ENCODE peak calls at places on chromosomes 1 and 21, in six cellular contexts. Q is HL-60, L is Panc1, H is K562, W is A549, F is HepG2. Y is an unnamed sample.

GRCh38 chr1:25066253-25066652 is 136.2 kb upstream of the RUNX3 start:
- DNase-seq in Q (no peak), L (no peak), W (no peak), F (no peak), H (no peak), Y (peak; percentile 84)

GRCh38 chr1:167529829-167530474 is 11.6 kb upstream of the CD247 start:
- DNase-seq in W (no peak), Q (no peak), H (no peak), L (no peak), F (no peak), Y (peak; percentile 30)

GRCh38 chr1:41475859-41476567 is 8.5 kb downstream of the EDN2 start:
- DNase-seq in H (no peak), L (no peak), W (no peak), F (no peak), Q (no peak), Y (no peak)

GRCh38 chr1:3035871-3036645 is 14.8 kb downstream of the ACTRT2 start:
- DNase-seq in W (no peak), H (no peak), F (no peak), L (no peak), Q (no peak), Y (no peak)

GRCh38 chr1:11948822-11949458 is 14.4 kb downstream of the PLOD1 start:
- DNase-seq in F (no peak), H (peak; percentile 99), W (peak; percentile 60), L (no peak), Q (no peak), Y (peak; percentile 72)

GRCh38 chr1:29227511-29227910 is 3.2 kb downstream of the MECR start:
- DNase-seq in F (no peak), W (no peak), L (no peak), Q (no peak), H (no peak), Y (no peak)

GRCh38 chr1:179821524-179821923 is 56.1 kb downstream of the TOR1AIP2 start:
- DNase-seq in H (no peak), Q (no peak), L (no peak), F (no peak), W (no peak), Y (no peak)

GRCh38 chr1:87398644-87399043 is 70.0 kb downstream of the LMO4 start:
- DNase-seq in W (no peak), L (no peak), Q (no peak), H (no peak), F (no peak), Y (no peak)

GRCh38 chr1:198903203-198903602 is 264.4 kb downstream of the PTPRC start:
- DNase-seq in L (no peak), F (no peak), Q (no peak), W (no peak), H (no peak), Y (no peak)

GRCh38 chr1:204711947-204712701 is 26.6 kb upstream of the LRRN2 start:
- DNase-seq in F (no peak), W (no peak), H (no peak), L (no peak), Q (no peak), Y (peak; percentile 58)

GRCh38 chr1:119859647-119860046 is 36.7 kb downstream of the ADAM30 start:
- DNase-seq in F (no peak), Q (peak; percentile 13), H (peak; percentile 50), W (peak; percentile 12), L (no peak), Y (no peak)

GRCh38 chr1:186819140-186819539 is 9.6 kb upstream of the PLA2G4A start:
- DNase-seq in L (no peak), F (no peak), Q (peak; percentile 75), H (no peak), W (no peak), Y (no peak)

DNA sequence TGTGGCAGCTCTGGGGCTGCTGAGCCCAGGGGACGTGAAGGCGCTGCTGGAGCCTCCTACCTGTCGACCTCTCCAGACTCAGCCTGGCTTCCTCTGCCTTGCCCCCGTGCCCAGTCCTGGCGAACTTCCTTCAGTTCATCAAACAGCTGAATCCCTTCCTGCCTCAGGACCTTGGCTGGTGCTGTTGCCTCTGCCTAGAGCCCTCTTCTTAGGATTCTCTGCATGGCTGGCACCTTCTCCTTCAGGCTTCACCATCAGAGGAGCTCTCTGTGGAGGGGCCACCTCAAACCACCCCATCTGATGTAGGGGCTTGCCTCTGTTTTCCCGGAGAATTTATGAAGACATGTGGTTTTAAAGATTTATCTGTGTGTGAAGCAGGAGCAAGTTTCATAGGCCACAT is 23.4 kb upstream of the ATF3 start:
- DNase-seq in H (no peak), Q (no peak), W (no peak), L (no peak), F (no peak), Y (no peak)
- TF ChIP-seq REST in H (no peak), Q (no peak), W (no peak), L (no peak), F (no peak), Y (no peak)

DNA sequence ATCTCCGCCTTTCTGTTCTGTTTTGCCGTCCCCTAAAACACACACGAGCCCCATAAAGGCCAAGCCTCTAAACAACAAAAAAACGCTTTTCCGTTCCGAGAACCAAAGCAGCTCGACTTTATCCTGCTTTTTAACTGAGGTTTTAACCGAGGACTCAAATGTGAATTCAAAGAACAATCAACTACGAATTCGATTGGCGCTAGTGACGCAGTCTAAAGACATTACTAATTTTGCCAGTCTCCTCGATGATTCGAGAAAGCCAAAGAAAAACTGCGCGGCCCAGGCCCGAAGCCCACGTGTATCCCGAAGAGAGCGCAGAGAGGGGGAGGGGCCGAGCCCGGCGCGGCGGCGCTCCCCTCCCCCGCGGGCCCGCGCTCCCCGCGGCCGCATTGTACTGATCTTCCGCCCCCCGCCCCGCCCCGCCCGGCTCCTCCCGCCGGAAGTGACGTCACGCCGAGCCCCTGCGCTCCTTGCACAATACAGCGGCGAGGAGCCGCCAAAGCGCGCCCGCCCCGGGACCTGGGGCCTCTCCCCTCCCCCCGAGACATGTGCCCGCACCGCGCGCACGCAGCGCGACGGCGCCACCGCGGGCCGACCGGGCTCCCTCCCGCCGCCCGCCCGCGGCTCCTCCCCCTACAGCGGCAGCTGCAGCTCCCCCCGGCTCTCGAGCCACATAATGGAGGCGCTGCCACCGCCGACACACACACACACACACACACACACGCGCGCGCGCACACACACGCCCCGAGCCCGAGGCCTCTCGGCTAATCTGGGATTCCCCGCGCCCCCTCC is 1.4 kb downstream of the HNRNPU start:
- DNase-seq in Q (peak; percentile 70), W (peak; percentile 96), F (peak; percentile 89), L (peak; percentile 48), H (peak; percentile 89), Y (peak; percentile 96)
- TF ChIP-seq REST in Q (no peak), W (no peak), F (peak; percentile 22), L (no peak), H (peak; percentile 17), Y (peak; percentile 9)

GRCh38 chr1:82387070-82387366 is 586.3 kb downstream of the ADGRL2 start:
- DNase-seq in H (no peak), F (no peak), Q (no peak), W (no peak), L (no peak), Y (no peak)
- TF ChIP-seq REST in H (no peak), F (no peak), Q (no peak), W (no peak), L (no peak), Y (no peak)

GRCh38 chr21:36542312-36543101 is 62.6 kb upstream of the CLDN14 start:
- DNase-seq in W (no peak), F (no peak), Q (no peak), H (no peak), L (no peak), Y (no peak)
- TF ChIP-seq REST in W (no peak), F (no peak), Q (no peak), H (no peak), L (no peak), Y (no peak)

GRCh38 chr1:39754026-39754569 is 15.4 kb downstream of the PPIE start:
- DNase-seq in F (no peak), L (no peak), Q (no peak), H (no peak), W (no peak), Y (no peak)
- TF ChIP-seq REST in F (no peak), L (no peak), Q (no peak), H (no peak), W (no peak), Y (no peak)

GRCh38 chr21:37341254-37341960 is 25.2 kb upstream of the DYRK1A start:
- DNase-seq in F (no peak), Q (no peak), L (no peak), W (no peak), H (no peak), Y (peak; percentile 55)
- TF ChIP-seq REST in F (no peak), Q (no peak), L (no peak), W (no peak), H (no peak), Y (no peak)

Y was measured in SK-N-SH.